ENCODE peak calls at places on chromosomes 1 and 21, in four cellular contexts. T is psoas muscle, K is HL-60, E is fibroblast of pulmonary artery. F is an unnamed sample.

GRCh38 chr1:21823206-21823979 is 11.3 kb downstream of the LDLRAD2 start:
- DNase-seq in T (no peak), K (peak), E (no peak), F (no peak)

GRCh38 chr1:33569331-33569730 is 96.9 kb downstream of the ZSCAN20 start:
- DNase-seq in T (no peak), K (no peak), E (no peak), F (no peak)

GRCh38 chr1:160548960-160549664 is 26.1 kb upstream of the SLAMF6 start:
- DNase-seq in T (no peak), K (no peak), E (no peak), F (no peak)

GRCh38 chr1:184986250-184986649 is 11.9 kb upstream of the NIBAN1 start:
- DNase-seq in T (no peak), K (no peak), E (peak), F (no peak)

GRCh38 chr1:15994081-15994480 is 10.0 kb upstream of the SRARP start:
- DNase-seq in T (no peak), K (no peak), E (no peak), F (no peak)

GRCh38 chr1:203304391-203304918 is 864 bp upstream of the BTG2 start:
- DNase-seq in T (no peak), K (no peak), E (no peak), F (no peak)

GRCh38 chr1:116847688-116848531 is 61.8 kb upstream of the PTGFRN start:
- DNase-seq in T (peak), K (no peak), E (peak), F (no peak)

GRCh38 chr1:43373034-43373940 is 5.5 kb upstream of the ELOVL1 start:
- DNase-seq in T (no peak), K (no peak), E (peak), F (no peak)

GRCh38 chr1:212062832-212063438 is 27.4 kb downstream of the DTL start:
- DNase-seq in T (no peak), K (no peak), E (peak), F (no peak)

GRCh38 chr1:209497729-209498128 is 85.8 kb upstream of the CAMK1G start:
- DNase-seq in T (no peak), K (no peak), E (no peak), F (no peak)

GRCh38 chr1:36965301-36966159 is 68.8 kb downstream of the GRIK3 start:
- DNase-seq in T (no peak), K (no peak), E (no peak), F (no peak)

GRCh38 chr1:210292276-210292851 is 36.3 kb upstream of the HHAT start:
- DNase-seq in T (peak), K (no peak), E (peak), F (no peak)

GRCh38 chr1:205246426-205247119 is 18.8 kb downstream of the TMCC2 start:
- DNase-seq in T (no peak), K (no peak), E (no peak), F (peak)
- TF ChIP-seq CTCF in T (no peak), K (no peak), E (no peak), F (no peak)

DNA sequence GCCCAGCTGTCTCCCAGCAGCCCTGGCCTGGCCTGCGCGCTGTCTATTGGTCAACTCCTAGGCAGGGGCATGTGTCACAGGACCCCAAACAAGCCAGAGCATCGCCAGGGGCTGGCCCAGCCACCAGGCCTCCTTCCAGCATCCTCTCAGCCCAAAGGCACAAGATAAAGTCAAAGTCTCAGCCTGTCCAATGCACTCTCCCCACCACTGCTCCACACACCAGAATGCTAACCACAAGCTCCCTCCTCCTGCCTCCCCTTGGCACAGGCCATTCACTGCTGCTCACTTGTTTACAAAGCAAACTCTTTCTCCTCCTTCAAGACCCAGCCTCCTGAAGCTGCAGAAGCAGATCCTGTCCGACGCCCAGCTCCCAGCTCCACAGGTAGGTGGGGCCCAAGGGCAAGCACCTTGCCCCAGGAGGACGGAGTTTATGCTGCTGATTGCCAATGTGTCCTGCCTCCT is 133.4 kb downstream of the DMRTB1 start:
- DNase-seq in T (no peak), K (no peak), E (peak), F (no peak)
- TF ChIP-seq CTCF in T (no peak), K (no peak), E (no peak), F (no peak)

DNA sequence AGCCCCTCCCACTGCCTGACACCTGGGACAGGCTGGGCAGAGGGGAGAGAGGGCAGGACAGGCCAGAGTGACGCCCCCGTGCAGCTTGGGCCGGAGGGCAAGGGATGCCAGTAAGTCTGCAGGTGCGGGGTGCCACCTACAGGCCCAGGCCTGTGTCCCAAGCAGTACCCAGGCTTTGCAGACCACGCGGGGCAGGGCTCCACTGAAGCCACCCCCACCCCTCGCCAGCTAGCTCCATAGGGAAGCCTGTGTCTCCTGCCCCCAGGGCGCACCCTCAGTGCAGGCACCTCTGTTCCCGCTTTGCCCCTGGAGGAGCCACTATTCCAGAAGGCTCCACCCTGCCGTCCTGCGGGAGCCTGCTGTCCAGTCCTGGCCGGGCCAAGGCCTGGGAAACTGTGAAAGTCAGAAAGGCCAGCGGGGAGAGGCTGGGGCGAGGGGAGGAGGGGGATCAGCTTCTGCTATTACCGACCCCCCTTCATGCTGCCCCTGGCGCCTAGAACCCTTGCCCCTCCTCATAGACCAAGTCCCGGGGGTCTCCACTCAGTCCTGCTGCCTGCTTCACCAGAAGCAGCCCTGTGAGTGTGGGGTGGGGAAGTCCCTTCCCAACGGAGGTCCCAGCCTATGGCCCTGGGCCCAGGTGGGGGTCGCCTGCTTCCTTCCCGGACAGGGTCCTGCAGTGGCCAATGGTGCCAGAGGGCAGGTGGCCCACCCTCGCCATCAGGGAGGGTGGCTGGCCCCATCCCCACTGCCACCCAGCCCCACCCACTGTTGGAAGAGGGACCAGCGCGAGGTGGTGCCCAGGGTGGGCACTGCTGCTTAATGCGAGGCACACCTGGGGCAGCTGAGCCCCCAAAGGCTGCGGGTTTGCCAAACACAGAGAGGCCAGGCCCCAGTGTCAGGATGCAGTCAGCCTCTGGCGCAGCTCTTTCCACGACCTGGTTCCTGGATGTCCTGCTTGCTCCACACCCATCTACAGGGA is 54.4 kb downstream of the KCNAB2 start:
- DNase-seq in T (peak), K (peak), E (peak), F (no peak)
- TF ChIP-seq CTCF in T (no peak), K (no peak), E (no peak), F (no peak)

DNA sequence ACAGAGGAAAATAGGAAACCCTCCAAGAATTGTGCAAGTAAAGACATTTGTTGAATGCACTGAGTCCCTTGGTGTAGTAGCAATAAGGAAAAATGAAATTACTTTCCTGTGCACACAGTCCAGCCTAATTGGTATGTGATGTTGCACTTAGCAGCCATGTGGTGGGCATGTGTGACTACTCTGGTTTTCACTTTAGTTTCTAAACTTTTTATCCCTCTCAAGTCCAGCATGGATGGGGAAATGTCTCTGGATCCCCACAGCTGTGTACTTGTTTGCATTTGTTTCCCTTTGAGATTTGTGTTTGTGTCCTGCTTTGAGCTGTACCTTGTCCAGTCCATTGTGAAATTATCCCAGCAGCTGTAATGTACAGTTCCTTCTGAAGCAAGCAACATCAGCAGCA is 7.1 kb upstream of the AGO3 start:
- DNase-seq in T (no peak), K (no peak), E (no peak), F (no peak)
- TF ChIP-seq CTCF in T (no peak), K (no peak), E (no peak), F (no peak)

DNA sequence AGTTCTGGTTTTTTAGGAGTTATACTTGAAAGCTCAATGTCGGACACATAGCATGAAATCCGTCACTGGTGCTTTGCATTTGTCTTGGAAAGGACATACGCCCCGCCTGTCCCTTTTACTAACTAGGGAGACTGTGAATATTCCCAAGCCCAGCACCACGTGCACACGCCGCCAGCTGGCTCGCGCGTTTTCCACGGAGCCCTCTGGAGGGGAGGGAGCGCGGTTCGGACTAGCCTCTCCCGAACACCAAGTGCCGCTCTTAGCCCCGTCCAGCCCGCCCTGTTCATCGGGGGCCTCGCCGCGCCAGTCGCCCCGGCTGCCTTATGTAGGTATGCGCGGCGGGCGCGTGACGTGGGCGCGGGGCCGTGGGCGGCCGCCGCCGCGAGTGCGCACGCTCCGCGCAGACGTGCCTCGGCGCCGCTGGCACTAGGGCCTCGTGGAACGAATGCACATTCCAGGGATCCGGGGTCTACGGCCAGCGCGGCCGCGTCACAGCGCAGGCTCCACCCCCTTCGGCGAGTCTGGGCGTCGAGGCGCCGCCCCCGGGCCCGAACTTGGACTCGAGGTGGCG is 689 bp upstream of the IRF2BP2 start:
- DNase-seq in T (peak), K (peak), E (peak), F (peak)
- TF ChIP-seq CTCF in T (peak), K (no peak), E (no peak), F (no peak)

DNA sequence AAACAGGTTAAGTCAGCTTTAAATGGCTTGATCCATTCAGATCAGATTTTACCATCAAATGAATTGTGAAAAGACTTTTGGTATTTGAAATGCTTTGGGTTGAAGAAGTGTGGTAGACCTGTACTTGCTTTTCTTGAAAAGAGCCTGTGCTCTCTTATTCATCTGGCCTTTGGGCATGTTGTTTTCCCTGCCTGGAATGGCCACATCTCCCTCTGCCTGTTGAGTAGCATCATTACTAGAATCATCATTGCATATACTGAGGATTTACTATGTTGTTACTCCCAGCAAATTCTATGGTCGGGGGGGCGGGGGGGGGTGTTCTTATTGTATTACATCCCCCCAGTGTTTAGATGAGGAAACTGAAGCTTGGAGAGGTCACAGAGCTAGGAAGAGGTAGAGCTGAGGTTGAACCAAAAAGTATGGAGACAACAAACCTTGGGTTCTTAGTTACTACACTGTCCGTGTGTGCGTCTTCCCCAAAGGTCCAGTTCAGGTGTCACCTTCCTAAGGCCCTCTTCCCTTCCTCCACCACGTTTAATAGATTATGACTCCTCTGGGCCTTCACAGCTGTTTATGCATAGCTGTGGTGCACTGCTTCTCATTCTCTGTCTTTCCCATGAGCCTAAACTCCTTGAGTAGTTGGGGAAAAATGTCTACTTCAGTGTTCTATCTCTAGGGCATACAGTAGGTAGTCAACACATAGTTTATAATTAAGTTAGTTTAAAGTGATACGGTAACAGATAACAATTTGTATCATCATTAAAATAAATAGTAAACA is 246.4 kb upstream of the HOOK1 start:
- DNase-seq in T (no peak), K (no peak), E (peak), F (no peak)
- TF ChIP-seq CTCF in T (no peak), K (no peak), E (peak), F (no peak)

GRCh38 chr1:68796888-68797287 is 300.0 kb upstream of the DEPDC1 start:
- DNase-seq in T (no peak), K (no peak), E (no peak), F (no peak)

GRCh38 chr1:68795956-68796355 is 299.1 kb upstream of the DEPDC1 start:
- DNase-seq in T (no peak), K (no peak), E (no peak), F (no peak)

GRCh38 chr1:68788762-68789161 is 291.9 kb upstream of the DEPDC1 start:
- DNase-seq in T (no peak), K (no peak), E (no peak), F (no peak)

GRCh38 chr1:68791800-68792199 is 294.9 kb upstream of the DEPDC1 start:
- DNase-seq in T (no peak), K (no peak), E (no peak), F (no peak)
- TF ChIP-seq CTCF in T (no peak), K (no peak), E (no peak), F (no peak)

GRCh38 chr21:41878831-41879189 is 334 bp downstream of the PRDM15 start:
- DNase-seq in T (peak), K (peak), E (peak), F (peak)

GRCh38 chr21:41875086-41875485 is 4.1 kb downstream of the PRDM15 start:
- DNase-seq in T (no peak), K (no peak), E (no peak), F (no peak)

GRCh38 chr21:41877901-41878830 is 978 bp downstream of the PRDM15 start:
- DNase-seq in T (no peak), K (peak), E (peak), F (no peak)

GRCh38 chr21:41876396-41876795 is 2.7 kb downstream of the PRDM15 start:
- DNase-seq in T (no peak), K (no peak), E (no peak), F (no peak)

GRCh38 chr21:41876928-41877652 is 2.1 kb downstream of the PRDM15 start:
- DNase-seq in T (no peak), K (no peak), E (no peak), F (no peak)
- TF ChIP-seq CTCF in T (no peak), K (no peak), E (no peak), F (no peak)

DNA sequence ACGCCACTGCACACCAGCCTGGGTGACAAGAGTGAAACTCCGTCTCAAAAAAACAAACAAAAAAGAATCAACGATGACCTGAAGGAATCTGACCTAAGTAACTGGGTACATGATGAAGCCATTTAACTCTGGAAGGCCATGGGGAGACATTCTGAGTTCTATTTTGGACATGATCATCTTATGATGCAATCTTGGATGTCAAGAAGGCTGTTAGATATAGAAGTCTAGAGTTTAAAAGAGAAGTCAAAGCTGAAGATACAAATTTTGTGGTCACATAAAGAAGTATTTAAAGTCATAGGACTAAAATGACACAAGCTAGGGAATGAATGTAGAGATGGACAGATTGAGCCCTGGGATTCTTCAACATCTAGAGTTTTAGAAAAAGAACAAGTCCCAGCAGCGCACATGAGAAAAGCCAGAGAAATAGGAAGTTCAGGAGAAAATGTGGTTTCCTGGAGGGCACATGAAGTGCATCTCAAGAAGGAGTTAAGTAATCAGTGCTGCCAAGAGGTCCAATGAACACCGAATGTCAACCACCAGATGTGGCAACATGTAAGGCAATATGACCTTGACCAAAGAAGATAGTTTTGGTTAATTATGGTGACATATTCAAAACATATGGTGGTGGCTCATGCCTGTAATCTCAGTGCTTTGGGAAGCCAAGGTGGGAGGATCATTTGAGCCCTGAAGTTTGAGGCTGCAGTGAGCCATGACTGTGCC is 26.8 kb downstream of the ELK4 start:
- DNase-seq in T (no peak), K (peak), E (no peak), F (no peak)
- TF ChIP-seq CTCF in T (no peak), K (no peak), E (no peak), F (no peak)

F was measured in CD14-positive monocyte.